ENCODE peak calls at places on chromosomes 1 and 21, in nine cellular contexts. J, A, Y, R, Q, W, C, P and E are unnamed samples.

GRCh38 chr1:203306089-203306969 is 1.0 kb downstream of the BTG2 start:
- DNase-seq in R (peak), P (peak), Y (peak), Q (peak), C (peak), W (peak), A (peak), J (no peak), E (peak)

GRCh38 chr1:160868141-160868540 is 5.5 kb upstream of the CD244 start:
- DNase-seq in R (no peak), P (no peak), W (no peak), J (no peak), C (no peak), Q (no peak), Y (no peak), A (peak), E (no peak)

GRCh38 chr21:43759651-43760050 is 16.5 kb downstream of the CSTB start:
- DNase-seq in Y (no peak), C (no peak), W (no peak), Q (no peak), R (no peak), J (no peak), A (no peak), P (no peak), E (no peak)

GRCh38 chr1:21659924-21660326 is 9.2 kb downstream of the RAP1GAP start:
- DNase-seq in C (no peak), Y (no peak), A (no peak), J (no peak), R (no peak), W (no peak), Q (no peak), P (no peak), E (no peak)

GRCh38 chr1:163161337-163161736 is 41.4 kb downstream of the RGS5 start:
- DNase-seq in Y (no peak), Q (no peak), W (no peak), C (no peak), R (no peak), P (no peak), A (no peak), J (no peak), E (no peak)

GRCh38 chr1:2638466-2639115 is 5.8 kb upstream of the MMEL1 start:
- DNase-seq in Q (no peak), C (no peak), W (peak), A (no peak), J (no peak), Y (peak), P (no peak), R (no peak), E (no peak)

GRCh38 chr1:23196627-23197328 is 20.5 kb downstream of the HTR1D start:
- DNase-seq in R (no peak), A (peak), Y (no peak), W (no peak), C (no peak), Q (peak), J (peak), P (peak), E (peak)

GRCh38 chr1:184890539-184890973 is 83.8 kb downstream of the NIBAN1 start:
- DNase-seq in R (no peak), A (peak), C (no peak), Y (no peak), P (no peak), Q (no peak), J (no peak), W (peak), E (peak)

GRCh38 chr21:36981977-36982700 is 15.7 kb upstream of the HLCS start:
- DNase-seq in W (no peak), R (no peak), P (no peak), J (no peak), Y (no peak), C (no peak), Q (no peak), A (no peak), E (no peak)

GRCh38 chr1:76285578-76286135 is 211.1 kb downstream of the ST6GALNAC3 start:
- DNase-seq in Q (no peak), Y (no peak), P (no peak), A (no peak), C (no peak), R (no peak), J (no peak), W (no peak), E (no peak)

GRCh38 chr1:83029916-83030315 is 969.0 kb downstream of the TTLL7 start:
- DNase-seq in P (no peak), A (no peak), Q (peak), C (no peak), R (no peak), J (no peak), W (no peak), Y (no peak), E (no peak)

GRCh38 chr1:47592296-47592975 is 154.6 kb downstream of the FOXD2 start:
- DNase-seq in W (no peak), Y (no peak), Q (no peak), J (no peak), C (no peak), A (no peak), R (no peak), P (no peak), E (no peak)

GRCh38 chr1:43451157-43451591 is 2.6 kb downstream of the HYI start:
- DNase-seq in Q (no peak), A (no peak), R (no peak), C (no peak), W (peak), Y (peak), J (no peak), P (no peak), E (no peak)

GRCh38 chr1:43453442-43454269 is at the start of gene HYI:
- DNase-seq in W (peak), Q (peak), A (peak), R (peak), J (peak), P (peak), C (peak), Y (peak), E (peak)

GRCh38 chr1:43454270-43455011 is 710 bp upstream of the HYI start:
- DNase-seq in P (peak), Y (peak), Q (peak), R (peak), J (peak), A (peak), C (peak), W (peak), E (peak)

GRCh38 chr1:43451701-43452532 is 1.8 kb downstream of the HYI start:
- DNase-seq in J (no peak), P (no peak), Y (peak), W (peak), R (no peak), A (no peak), Q (no peak), C (no peak), E (no peak)

GRCh38 chr1:43452789-43453441 is 816 bp downstream of the HYI start:
- DNase-seq in W (peak), Y (peak), Q (no peak), P (no peak), A (peak), J (no peak), R (no peak), C (no peak), E (no peak)
- H3K4me3 ChIP-seq in W (peak), Y (peak), Q (peak), P (peak), A (peak), J (peak), R (peak), C (peak), E (peak)

GRCh38 chr1:150102986-150103385 is 35.4 kb downstream of the VPS45 start:
- DNase-seq in P (no peak), C (no peak), R (no peak), J (no peak), Q (no peak), A (no peak), Y (no peak), W (no peak), E (no peak)
- TF ChIP-seq CTCF in P (no peak), C (no peak), R (no peak), J (no peak), Q (no peak), A (no peak), Y (no peak), W (no peak), E (no peak)

DNA sequence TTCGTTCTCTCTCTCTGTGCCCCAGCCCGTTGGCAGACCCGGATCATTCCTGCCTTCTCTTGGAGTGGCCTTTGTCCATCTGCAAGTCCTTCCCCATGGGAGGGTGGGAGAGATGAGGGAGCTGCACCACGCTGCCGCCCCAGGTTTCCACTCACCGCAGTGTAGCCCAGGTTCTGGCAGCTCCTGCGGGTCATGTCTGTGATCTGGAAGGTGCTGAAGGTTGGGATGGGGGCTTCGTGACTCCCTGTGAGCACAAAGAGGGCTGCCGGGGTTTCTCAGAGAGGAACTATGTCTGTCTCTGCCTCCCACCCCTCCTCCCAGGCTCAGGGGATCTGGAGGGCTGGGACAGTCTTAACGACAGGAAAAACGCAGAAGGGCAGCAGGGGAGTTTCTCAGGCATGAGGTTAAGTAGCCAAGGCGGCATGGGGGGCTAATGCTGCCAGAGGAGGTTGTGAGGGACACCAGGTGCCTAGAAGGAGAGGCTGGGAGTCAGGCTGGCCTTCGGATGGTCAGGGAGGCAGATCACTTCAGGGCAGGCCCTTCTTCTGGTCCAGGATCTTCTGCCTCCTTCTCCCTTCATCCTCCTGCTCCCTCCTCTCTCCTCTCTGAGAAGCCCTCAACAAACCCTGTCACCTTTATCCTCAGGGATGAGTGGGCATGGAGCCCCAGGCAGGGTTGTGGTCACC is 654 bp downstream of the SH2D2A start:
- DNase-seq in J (no peak), R (no peak), Y (no peak), A (no peak), Q (no peak), C (no peak), W (no peak), P (no peak), E (no peak)
- H3K4me3 ChIP-seq in J (no peak), R (peak), Y (peak), A (no peak), Q (no peak), C (peak), W (no peak), P (no peak), E (no peak)

GRCh38 chr1:202205523-202206190 is 12.1 kb downstream of the LGR6 start:
- DNase-seq in W (no peak), C (no peak), A (peak), J (no peak), R (no peak), P (no peak), Y (no peak), Q (no peak), E (no peak)
- TF ChIP-seq CTCF in W (no peak), C (peak), A (peak), J (no peak), R (no peak), P (peak), Y (no peak), Q (peak), E (peak)

DNA sequence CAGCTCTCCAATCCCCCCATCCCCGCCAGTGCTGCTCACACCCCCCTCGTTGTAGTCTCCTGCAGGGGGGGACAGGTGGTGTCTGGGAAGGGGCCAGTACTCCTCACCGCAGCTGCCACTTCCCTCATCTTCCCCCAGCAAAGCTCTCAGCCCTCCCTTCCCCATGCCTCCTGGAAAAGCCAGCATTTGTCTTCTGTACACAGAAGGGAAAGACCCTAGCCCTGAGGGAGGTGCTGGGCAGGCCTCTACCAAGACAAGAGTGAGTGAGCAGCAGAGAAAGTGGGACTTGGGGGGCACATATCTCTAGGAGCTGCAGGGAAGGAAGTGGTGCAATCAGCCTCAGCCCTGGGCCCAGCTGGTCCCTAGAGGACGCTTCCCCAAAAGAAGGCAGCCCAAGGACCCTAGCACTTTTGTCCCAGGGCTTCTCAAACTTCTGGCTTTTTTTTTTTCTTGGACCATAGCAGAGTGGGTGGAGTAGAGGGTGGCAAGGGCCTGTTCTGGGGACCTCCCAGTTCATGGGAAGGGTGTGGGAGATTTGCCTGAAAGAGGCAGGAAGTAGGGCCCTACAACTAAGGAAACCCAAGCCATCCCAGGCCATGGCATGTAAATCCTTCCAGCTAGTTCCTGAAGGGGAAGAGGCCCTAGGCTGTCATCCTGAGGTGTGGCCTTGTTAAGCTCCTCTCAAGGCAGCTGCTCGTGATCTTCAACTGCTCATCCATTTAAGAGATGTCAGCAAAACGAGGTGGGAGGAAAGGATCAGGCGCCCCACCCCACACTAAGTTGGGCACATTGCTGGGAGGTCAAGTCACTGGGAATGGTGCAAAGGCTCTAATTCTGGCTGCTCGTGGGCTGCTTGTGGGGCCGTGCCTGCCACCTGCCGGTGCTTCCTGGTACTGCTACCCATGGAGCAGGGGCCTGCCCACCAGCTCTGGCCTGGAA is 12.6 kb downstream of the ZC3H12A start:
- DNase-seq in W (peak), C (peak), Y (peak), R (peak), P (peak), A (peak), J (peak), Q (no peak), E (peak)
- H3K4me3 ChIP-seq in W (no peak), C (no peak), Y (no peak), R (no peak), P (no peak), A (no peak), J (no peak), Q (no peak), E (no peak)

GRCh38 chr21:25097648-25098047 is 509.6 kb downstream of the MRPL39 start:
- DNase-seq in C (no peak), P (no peak), Q (no peak), J (no peak), Y (no peak), A (no peak), R (no peak), W (no peak), E (no peak)

GRCh38 chr21:25094695-25095094 is 512.6 kb downstream of the MRPL39 start:
- DNase-seq in Y (no peak), A (no peak), C (no peak), W (no peak), J (no peak), R (no peak), Q (no peak), P (no peak), E (no peak)

DNA sequence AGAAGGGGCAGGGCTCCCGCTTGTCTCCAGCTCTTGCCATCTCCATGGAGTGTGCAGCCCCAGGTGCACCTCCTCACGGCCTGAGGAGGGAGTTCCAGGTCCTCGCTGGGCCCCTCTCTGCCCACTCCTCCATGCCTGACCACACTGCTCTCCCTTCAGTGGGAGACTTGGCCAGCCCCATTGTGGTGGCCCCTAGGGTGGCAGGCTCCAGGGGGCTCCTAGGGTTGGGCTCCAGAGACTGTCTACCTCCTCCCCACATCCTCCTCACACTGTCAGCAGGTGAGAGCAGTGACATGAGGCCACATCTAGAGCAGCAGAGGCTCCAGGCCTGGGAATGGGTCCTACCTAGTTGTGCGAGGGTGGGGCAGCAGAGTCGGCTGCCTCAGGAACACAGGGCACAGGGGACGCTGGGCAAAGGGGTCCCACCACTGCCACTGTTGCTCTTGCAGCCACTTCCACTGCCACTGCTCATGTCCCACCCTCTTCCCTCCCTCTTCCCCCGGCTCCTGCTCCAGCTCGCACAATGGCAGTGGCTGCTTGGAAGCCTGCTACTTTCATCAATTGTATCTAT is 514.8 kb downstream of the MRPL39 start:
- DNase-seq in Y (no peak), A (no peak), Q (no peak), C (no peak), P (no peak), J (no peak), R (no peak), W (no peak), E (no peak)
- TF ChIP-seq CTCF in Y (no peak), A (no peak), Q (no peak), C (no peak), P (no peak), J (no peak), R (no peak), W (no peak), E (no peak)

GRCh38 chr1:96473791-96474452 is 247.7 kb upstream of the PTBP2 start:
- DNase-seq in J (no peak), R (no peak), Y (no peak), P (no peak), A (peak), C (no peak), W (no peak), Q (peak), E (peak)
- H3K4me3 ChIP-seq in J (no peak), R (no peak), Y (no peak), P (no peak), A (no peak), C (no peak), W (no peak), Q (no peak), E (no peak)

DNA sequence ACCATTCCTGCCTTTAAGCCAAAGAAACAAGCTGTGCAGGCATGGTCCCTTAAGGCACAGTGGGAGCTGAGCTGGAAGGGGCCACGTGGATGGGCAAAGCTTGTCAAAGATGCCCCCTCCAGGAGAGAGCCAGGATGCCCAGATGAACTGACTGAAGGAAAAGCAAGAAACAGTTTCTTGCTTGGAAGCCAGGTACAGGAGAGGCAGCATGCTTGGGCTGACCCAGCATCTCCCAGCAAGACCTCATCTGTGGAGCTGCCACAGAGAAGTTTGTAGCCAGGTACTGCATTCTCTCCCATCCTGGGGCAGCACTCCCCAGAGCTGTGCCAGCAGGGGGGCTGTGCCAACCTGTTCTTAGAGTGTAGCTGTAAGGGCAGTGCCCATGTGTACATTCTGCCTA is 1.3 kb upstream of the SLC50A1 start:
- DNase-seq in P (no peak), A (no peak), Y (no peak), Q (no peak), J (no peak), R (no peak), W (no peak), C (no peak), E (no peak)
- TF ChIP-seq CTCF in P (no peak), A (no peak), Y (no peak), Q (no peak), J (no peak), R (no peak), W (no peak), C (no peak), E (no peak)

GRCh38 chr1:53461329-53462044 is 2.3 kb downstream of the DMRTB1 start:
- DNase-seq in J (no peak), W (no peak), Y (no peak), C (no peak), A (no peak), R (no peak), Q (no peak), P (no peak), E (no peak)

GRCh38 chr1:53462213-53462612 is 3.0 kb downstream of the DMRTB1 start:
- DNase-seq in W (no peak), R (no peak), P (no peak), A (no peak), Y (no peak), J (no peak), Q (no peak), C (no peak), E (no peak)

GRCh38 chr1:53459321-53460175 is at the start of gene DMRTB1:
- DNase-seq in Y (no peak), R (no peak), J (no peak), A (no peak), Q (no peak), C (no peak), W (no peak), P (no peak), E (no peak)

GRCh38 chr1:53460211-53460634 is 1.0 kb downstream of the DMRTB1 start:
- DNase-seq in W (no peak), C (no peak), A (no peak), Y (no peak), R (no peak), Q (no peak), P (no peak), J (no peak), E (no peak)

DNA sequence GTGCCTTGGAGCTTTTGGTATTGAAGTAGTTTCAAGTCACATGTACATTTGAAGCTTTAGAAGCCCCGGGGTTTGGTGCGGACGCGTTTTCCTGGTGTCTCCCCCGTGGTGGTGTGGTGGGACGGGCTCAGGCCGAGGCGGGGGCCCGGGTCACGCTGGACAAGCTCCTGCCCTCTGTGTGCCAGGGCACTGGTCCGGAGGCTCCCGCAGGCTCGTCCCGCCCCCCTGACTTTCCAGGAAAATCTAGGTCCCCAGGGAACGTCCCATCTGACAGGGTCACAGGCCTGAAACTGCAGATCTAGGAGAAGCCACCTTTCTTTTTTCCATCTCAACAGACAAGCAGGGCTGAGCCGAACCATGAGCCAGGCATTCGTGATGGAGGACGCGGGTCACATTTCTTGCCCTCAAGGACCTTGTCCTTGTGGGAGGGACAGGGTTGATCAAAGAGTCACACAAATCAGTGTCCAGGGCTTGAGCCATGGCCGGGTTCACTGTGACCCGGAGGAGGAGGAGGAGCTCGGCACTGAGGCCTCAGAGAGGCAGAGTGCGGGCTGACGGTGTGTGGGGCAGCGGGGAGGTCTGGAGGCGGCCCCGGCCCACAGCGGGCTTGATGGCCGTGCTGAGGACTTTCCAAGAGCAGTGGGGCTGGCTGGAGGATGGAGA is 1.6 kb downstream of the DMRTB1 start:
- DNase-seq in C (no peak), J (no peak), W (no peak), Y (no peak), A (no peak), P (no peak), Q (no peak), R (no peak), E (no peak)
- H3K4me3 ChIP-seq in C (no peak), J (no peak), W (no peak), Y (no peak), A (no peak), P (no peak), Q (no peak), R (no peak), E (no peak)